ENCODE peak calls at places on chromosomes 3 and 15, in six cellular contexts. One of them, this sample, is unnamed.

GRCh38 chr3:179840985-179841384 is 188.1 kb downstream of the USP13 start:
- DNase-seq in uterus: no peak
- DNase-seq in adrenal gland: no peak
- DNase-seq in body of pancreas: peak
- DNase-seq in NB4: no peak
- DNase-seq in GM12892: no peak
- DNase-seq in this sample: peak

GRCh38 chr3:27202959-27203358 is 166.2 kb downstream of the NEK10 start:
- DNase-seq in uterus: no peak
- DNase-seq in adrenal gland: no peak
- DNase-seq in body of pancreas: no peak
- DNase-seq in NB4: no peak
- DNase-seq in GM12892: no peak
- DNase-seq in this sample: no peak

GRCh38 chr3:59970796-59971195 is 921.0 kb upstream of the CFAP20DC start:
- DNase-seq in uterus: no peak
- DNase-seq in adrenal gland: no peak
- DNase-seq in body of pancreas: no peak
- DNase-seq in NB4: no peak
- DNase-seq in GM12892: no peak
- DNase-seq in this sample: no peak

GRCh38 chr3:37703633-37704032 is 158.0 kb upstream of the CTDSPL start:
- DNase-seq in uterus: no peak
- DNase-seq in adrenal gland: no peak
- DNase-seq in body of pancreas: no peak
- DNase-seq in NB4: no peak
- DNase-seq in GM12892: no peak
- DNase-seq in this sample: no peak

GRCh38 chr3:49466047-49466446 is 4.0 kb upstream of the DAG1 start:
- DNase-seq in uterus: no peak
- DNase-seq in adrenal gland: no peak
- DNase-seq in body of pancreas: no peak
- DNase-seq in NB4: no peak
- DNase-seq in GM12892: no peak
- DNase-seq in this sample: no peak

GRCh38 chr15:65979837-65980236 is 110.5 kb downstream of the RAB11A start:
- DNase-seq in uterus: no peak
- DNase-seq in adrenal gland: no peak
- DNase-seq in body of pancreas: no peak
- DNase-seq in NB4: no peak
- DNase-seq in GM12892: no peak
- DNase-seq in this sample: no peak

GRCh38 chr3:177554900-177555759 is 357.8 kb upstream of the TBL1XR1 start:
- DNase-seq in uterus: no peak
- DNase-seq in adrenal gland: peak
- DNase-seq in body of pancreas: peak
- DNase-seq in NB4: no peak
- DNase-seq in GM12892: no peak
- DNase-seq in this sample: peak

GRCh38 chr3:58073315-58074125 is 65.3 kb downstream of the FLNB start:
- DNase-seq in uterus: no peak
- DNase-seq in adrenal gland: no peak
- DNase-seq in body of pancreas: peak
- DNase-seq in NB4: no peak
- DNase-seq in GM12892: no peak
- DNase-seq in this sample: no peak

GRCh38 chr3:57060089-57060829 is at the start of gene SPATA12:
- DNase-seq in uterus: peak
- DNase-seq in adrenal gland: peak
- DNase-seq in body of pancreas: peak
- DNase-seq in NB4: peak
- DNase-seq in GM12892: no peak
- DNase-seq in this sample: peak

GRCh38 chr3:39180546-39181346 is 11.6 kb downstream of the XIRP1 start:
- DNase-seq in uterus: peak
- DNase-seq in adrenal gland: peak
- DNase-seq in body of pancreas: peak
- DNase-seq in NB4: peak
- DNase-seq in GM12892: peak
- DNase-seq in this sample: peak

DNA sequence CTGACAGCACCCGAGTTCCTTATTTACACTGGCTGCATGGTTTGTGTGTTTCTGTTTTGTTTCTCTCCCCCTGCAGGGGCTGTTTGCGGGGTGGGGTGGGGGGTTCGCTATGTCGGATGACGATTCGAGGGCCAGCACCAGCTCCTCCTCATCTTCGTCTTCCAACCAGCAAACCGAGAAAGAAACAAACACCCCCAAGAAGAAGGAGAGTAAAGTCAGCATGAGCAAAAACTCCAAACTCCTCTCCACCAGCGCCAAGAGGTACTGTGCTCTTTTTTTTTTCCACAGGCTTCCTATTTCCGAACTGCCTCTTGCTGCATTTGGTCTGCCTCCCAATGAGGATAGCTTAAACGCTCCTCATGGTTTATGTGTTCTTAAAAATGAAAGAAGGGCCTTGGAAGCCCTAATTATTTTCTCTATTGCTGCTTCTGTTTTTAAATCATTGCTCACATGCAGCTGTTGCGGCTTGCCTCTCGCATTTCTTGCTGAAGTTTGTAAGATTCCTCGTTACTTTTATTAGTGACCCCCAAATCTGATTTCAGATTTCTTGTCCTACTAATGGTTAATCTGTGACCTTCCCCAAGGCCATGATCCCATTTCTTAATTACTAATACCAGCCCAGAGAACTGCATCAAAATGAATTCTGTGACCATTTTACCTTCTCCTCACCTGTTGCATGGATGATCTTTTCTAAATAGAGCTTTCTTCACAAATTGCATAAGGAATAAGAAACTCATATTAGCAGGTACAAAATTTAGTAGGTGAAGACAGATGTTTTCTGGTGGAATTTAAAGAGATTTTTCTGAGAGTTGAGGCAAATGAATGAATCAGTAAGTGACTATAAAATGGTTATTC is 1.6 kb downstream of the UBE2E1 start:
- DNase-seq in uterus: no peak
- DNase-seq in adrenal gland: peak
- DNase-seq in body of pancreas: no peak
- DNase-seq in NB4: peak
- DNase-seq in GM12892: no peak
- DNase-seq in this sample: no peak
- TF ChIP-seq POLR2A in uterus: peak
- TF ChIP-seq POLR2A in adrenal gland: no peak
- TF ChIP-seq POLR2A in body of pancreas: peak
- TF ChIP-seq POLR2A in NB4: no peak
- TF ChIP-seq POLR2A in GM12892: no peak
- TF ChIP-seq POLR2A in this sample: no peak

GRCh38 chr3:126390201-126390600 is 4.5 kb upstream of the CFAP100 start:
- DNase-seq in uterus: no peak
- DNase-seq in adrenal gland: no peak
- DNase-seq in body of pancreas: no peak
- DNase-seq in NB4: no peak
- DNase-seq in GM12892: no peak
- DNase-seq in this sample: no peak

GRCh38 chr3:126391631-126392030 is 3.1 kb upstream of the CFAP100 start:
- DNase-seq in uterus: no peak
- DNase-seq in adrenal gland: no peak
- DNase-seq in body of pancreas: no peak
- DNase-seq in NB4: no peak
- DNase-seq in GM12892: no peak
- DNase-seq in this sample: no peak

GRCh38 chr3:126390751-126391150 is 4.0 kb upstream of the CFAP100 start:
- DNase-seq in uterus: no peak
- DNase-seq in adrenal gland: no peak
- DNase-seq in body of pancreas: no peak
- DNase-seq in NB4: no peak
- DNase-seq in GM12892: no peak
- DNase-seq in this sample: no peak

GRCh38 chr3:126389792-126390142 is 4.9 kb upstream of the CFAP100 start:
- DNase-seq in uterus: no peak
- DNase-seq in adrenal gland: no peak
- DNase-seq in body of pancreas: no peak
- DNase-seq in NB4: peak
- DNase-seq in GM12892: no peak
- DNase-seq in this sample: no peak

DNA sequence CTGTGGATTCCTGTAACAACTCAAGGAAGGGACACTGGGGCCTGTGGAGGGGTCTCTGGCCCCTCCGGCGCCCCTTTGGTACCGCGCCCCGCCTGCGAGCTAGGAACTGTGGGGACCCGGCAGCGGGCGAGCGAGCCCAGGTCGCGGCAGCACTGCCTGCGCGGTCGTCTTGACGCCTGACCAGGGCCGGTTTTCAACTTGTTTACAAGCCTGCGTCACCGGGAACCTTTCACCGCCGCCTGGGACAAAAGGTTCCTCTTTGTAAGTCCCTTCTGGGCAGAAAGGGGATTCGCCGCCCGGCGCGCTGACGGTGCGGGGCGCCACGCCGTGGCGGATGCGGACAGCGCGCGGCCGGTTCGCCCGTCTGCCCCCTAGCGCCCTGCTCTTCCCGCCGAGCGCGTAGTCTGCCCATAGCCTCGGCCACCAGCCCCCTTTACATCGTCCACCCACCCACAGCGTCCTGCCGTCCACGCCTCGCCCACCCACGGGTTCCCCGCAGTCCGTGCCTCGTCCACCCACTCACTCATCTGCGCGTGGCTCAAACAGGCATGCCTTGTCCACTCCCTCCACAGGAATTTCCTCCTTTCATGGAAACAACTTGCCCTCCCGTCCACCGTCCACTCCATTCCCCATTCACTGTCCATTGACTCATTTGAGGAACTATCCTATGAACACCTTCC is 5.5 kb upstream of the CFAP100 start:
- DNase-seq in uterus: peak
- DNase-seq in adrenal gland: peak
- DNase-seq in body of pancreas: peak
- DNase-seq in NB4: peak
- DNase-seq in GM12892: peak
- DNase-seq in this sample: peak
- TF ChIP-seq POLR2A in uterus: peak
- TF ChIP-seq POLR2A in adrenal gland: peak
- TF ChIP-seq POLR2A in body of pancreas: peak
- TF ChIP-seq POLR2A in NB4: no peak
- TF ChIP-seq POLR2A in GM12892: no peak
- TF ChIP-seq POLR2A in this sample: no peak

GRCh38 chr3:195893516-195893915 is 14.8 kb downstream of the TNK2 start:
- DNase-seq in uterus: no peak
- DNase-seq in adrenal gland: no peak
- DNase-seq in body of pancreas: no peak
- DNase-seq in NB4: no peak
- DNase-seq in GM12892: no peak
- DNase-seq in this sample: no peak

GRCh38 chr3:195895900-195896360 is 12.4 kb downstream of the TNK2 start:
- DNase-seq in uterus: peak
- DNase-seq in adrenal gland: peak
- DNase-seq in body of pancreas: peak
- DNase-seq in NB4: peak
- DNase-seq in GM12892: peak
- DNase-seq in this sample: peak

GRCh38 chr3:195896361-195897080 is 11.8 kb downstream of the TNK2 start:
- DNase-seq in uterus: peak
- DNase-seq in adrenal gland: peak
- DNase-seq in body of pancreas: no peak
- DNase-seq in NB4: no peak
- DNase-seq in GM12892: no peak
- DNase-seq in this sample: no peak

GRCh38 chr3:195893916-195894315 is 14.4 kb downstream of the TNK2 start:
- DNase-seq in uterus: no peak
- DNase-seq in adrenal gland: no peak
- DNase-seq in body of pancreas: no peak
- DNase-seq in NB4: no peak
- DNase-seq in GM12892: no peak
- DNase-seq in this sample: no peak

DNA sequence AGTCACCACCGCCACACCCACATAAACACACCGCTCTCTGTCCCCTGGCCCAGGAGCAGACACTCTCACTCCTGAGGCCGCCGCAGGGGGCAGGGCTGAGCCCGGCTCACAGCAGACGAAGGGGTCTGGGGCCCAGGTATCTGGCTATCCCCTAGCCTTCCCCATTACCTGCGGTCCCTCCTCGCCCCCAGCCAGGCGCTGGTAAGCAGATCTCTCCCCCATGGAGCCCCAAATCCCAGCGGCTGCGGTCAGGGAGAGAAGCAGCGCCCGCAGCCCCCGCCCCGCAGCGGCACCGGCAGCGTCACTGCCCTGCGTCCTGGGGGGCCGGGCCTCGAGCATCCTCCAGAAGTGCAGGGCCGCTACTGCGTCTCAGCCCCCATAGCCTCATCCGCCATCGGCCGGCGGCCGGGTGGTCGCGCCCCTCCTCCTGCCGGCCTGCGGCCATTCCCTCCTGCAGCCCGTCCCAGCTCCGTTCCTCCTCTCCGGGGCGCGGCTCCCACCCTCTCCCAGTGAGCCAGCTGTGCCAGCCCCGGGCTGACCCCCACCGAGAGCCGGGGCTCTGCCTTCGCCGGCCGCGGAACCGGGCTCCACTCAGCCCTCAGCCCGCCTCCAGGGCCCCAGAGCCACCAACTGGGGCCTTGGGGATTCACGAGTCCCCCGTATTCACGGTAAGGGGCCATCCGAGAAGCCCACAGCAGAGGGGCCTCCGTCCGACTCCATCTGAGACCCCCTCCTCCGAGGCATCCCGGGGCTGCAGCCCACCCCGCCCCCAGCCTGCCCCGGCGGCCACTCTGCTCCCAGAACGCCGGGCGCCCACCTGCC is 13.1 kb downstream of the TNK2 start:
- DNase-seq in uterus: peak
- DNase-seq in adrenal gland: peak
- DNase-seq in body of pancreas: no peak
- DNase-seq in NB4: peak
- DNase-seq in GM12892: peak
- DNase-seq in this sample: peak
- TF ChIP-seq POLR2A in uterus: no peak
- TF ChIP-seq POLR2A in adrenal gland: no peak
- TF ChIP-seq POLR2A in body of pancreas: no peak
- TF ChIP-seq POLR2A in NB4: no peak
- TF ChIP-seq POLR2A in GM12892: no peak
- TF ChIP-seq POLR2A in this sample: no peak

DNA sequence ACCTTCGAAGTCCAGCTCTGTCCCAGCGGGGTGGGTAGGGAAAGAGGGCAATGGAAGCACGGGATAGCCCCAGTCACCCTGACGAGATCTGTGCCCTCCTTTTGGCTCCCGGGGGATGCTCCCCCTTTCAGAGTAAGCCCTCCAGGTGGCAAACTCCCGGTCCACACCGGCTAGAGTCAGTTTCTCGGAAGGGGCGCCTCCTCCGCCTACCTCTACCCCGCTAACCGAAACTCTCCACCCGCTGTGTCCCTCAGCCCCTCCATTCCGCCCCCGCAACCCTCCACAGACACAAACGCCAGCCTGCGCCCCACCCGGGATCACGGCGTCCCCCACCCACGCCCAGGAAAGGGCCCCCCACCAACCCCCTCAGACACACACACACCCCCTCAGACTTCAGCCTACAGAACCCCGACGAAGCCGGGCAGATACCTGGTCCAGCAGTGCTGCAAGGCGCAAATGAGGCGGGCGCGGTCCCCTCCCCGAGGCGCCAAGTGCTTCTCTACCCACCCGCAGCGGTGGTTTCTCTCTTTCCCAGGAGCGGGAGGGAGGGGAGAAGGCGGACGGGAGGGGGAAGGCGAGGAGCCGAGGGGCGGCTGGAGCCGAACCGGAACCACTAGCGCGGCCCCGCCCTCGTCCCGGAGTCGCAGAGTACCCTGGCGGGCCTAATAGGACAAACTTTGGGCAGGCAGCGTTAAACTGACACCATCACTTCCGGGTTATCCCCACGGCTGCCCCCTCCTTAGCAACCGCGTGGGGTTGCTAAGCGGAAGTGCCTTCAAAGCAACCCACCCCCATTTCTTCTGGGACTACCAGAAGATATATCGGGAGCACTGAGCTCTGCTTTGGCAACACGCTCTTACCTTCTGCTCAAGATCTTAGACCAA is at the start of gene CSNK1G1:
- DNase-seq in uterus: peak
- DNase-seq in adrenal gland: peak
- DNase-seq in body of pancreas: peak
- DNase-seq in NB4: peak
- DNase-seq in GM12892: peak
- DNase-seq in this sample: peak
- TF ChIP-seq POLR2A in uterus: no peak
- TF ChIP-seq POLR2A in adrenal gland: no peak
- TF ChIP-seq POLR2A in body of pancreas: peak
- TF ChIP-seq POLR2A in NB4: peak
- TF ChIP-seq POLR2A in GM12892: peak
- TF ChIP-seq POLR2A in this sample: peak